ENCODE peak calls at places on chromosomes 16 and 17, in five cellular contexts. One of them, this sample, is unnamed. For H3K4me1, the result is how much of the 10 kb centered on the place peaks cover.

GRCh38 chr16:2745961-2746360 is 6.5 kb upstream of the SRRM2 start:
- DNase-seq in tibial artery: no peak
- DNase-seq in heart left ventricle: no peak
- DNase-seq in fibroblast of lung: no peak
- DNase-seq in HAP-1: no peak
- DNase-seq in this sample: no peak

GRCh38 chr17:4881761-4882555 is 17.4 kb upstream of the C17orf107 start:
- DNase-seq in tibial artery: no peak
- DNase-seq in heart left ventricle: peak
- DNase-seq in fibroblast of lung: peak
- DNase-seq in HAP-1: peak
- DNase-seq in this sample: peak

GRCh38 chr17:2212328-2212981 is 91.1 kb downstream of the SMG6 start:
- DNase-seq in tibial artery: peak
- DNase-seq in heart left ventricle: no peak
- DNase-seq in fibroblast of lung: peak
- DNase-seq in HAP-1: no peak
- DNase-seq in this sample: no peak

GRCh38 chr16:17544785-17545184 is 74.0 kb upstream of the XYLT1 start:
- DNase-seq in tibial artery: no peak
- DNase-seq in heart left ventricle: no peak
- DNase-seq in fibroblast of lung: no peak
- DNase-seq in HAP-1: peak
- DNase-seq in this sample: peak

GRCh38 chr17:5485270-5486205 is at the start of gene DERL2:
- DNase-seq in tibial artery: no peak
- DNase-seq in heart left ventricle: no peak
- DNase-seq in fibroblast of lung: no peak
- DNase-seq in HAP-1: peak
- DNase-seq in this sample: peak

GRCh38 chr17:79925242-79925957 is 86.2 kb upstream of the CBX4 start:
- DNase-seq in tibial artery: no peak
- DNase-seq in heart left ventricle: peak
- DNase-seq in fibroblast of lung: peak
- DNase-seq in HAP-1: no peak
- DNase-seq in this sample: peak

GRCh38 chr17:16255481-16255901 is 38.5 kb downstream of the PIGL start:
- DNase-seq in tibial artery: peak
- DNase-seq in heart left ventricle: peak
- DNase-seq in fibroblast of lung: peak
- DNase-seq in HAP-1: peak
- DNase-seq in this sample: peak

GRCh38 chr16:78455861-78456260 is 356.4 kb downstream of the WWOX start:
- DNase-seq in tibial artery: no peak
- DNase-seq in heart left ventricle: no peak
- DNase-seq in fibroblast of lung: no peak
- DNase-seq in HAP-1: no peak
- DNase-seq in this sample: no peak

GRCh38 chr16:1037023-1037933 is 35.3 kb upstream of the SSTR5 start:
- DNase-seq in tibial artery: no peak
- DNase-seq in heart left ventricle: no peak
- DNase-seq in fibroblast of lung: no peak
- DNase-seq in HAP-1: no peak
- DNase-seq in this sample: peak

GRCh38 chr17:28811594-28812135 is 30.9 kb downstream of the FAM222B start:
- DNase-seq in tibial artery: no peak
- DNase-seq in heart left ventricle: no peak
- DNase-seq in fibroblast of lung: peak
- DNase-seq in HAP-1: no peak
- DNase-seq in this sample: peak

GRCh38 chr16:58121132-58121531 is 8.0 kb downstream of the CFAP20 start:
- DNase-seq in tibial artery: no peak
- DNase-seq in heart left ventricle: no peak
- DNase-seq in fibroblast of lung: no peak
- DNase-seq in HAP-1: no peak
- DNase-seq in this sample: no peak

GRCh38 chr17:4908711-4909496 is 6.0 kb upstream of the CHRNE start:
- DNase-seq in tibial artery: peak
- DNase-seq in heart left ventricle: peak
- DNase-seq in fibroblast of lung: peak
- DNase-seq in HAP-1: peak
- DNase-seq in this sample: peak

GRCh38 chr17:79413591-79413990 is 197.3 kb downstream of the RBFOX3 start:
- DNase-seq in tibial artery: no peak
- DNase-seq in heart left ventricle: no peak
- DNase-seq in fibroblast of lung: no peak
- DNase-seq in HAP-1: no peak
- DNase-seq in this sample: no peak

GRCh38 chr16:4693956-4694663 is 748 bp downstream of the NUDT16L1 start:
- DNase-seq in tibial artery: peak
- DNase-seq in heart left ventricle: peak
- DNase-seq in fibroblast of lung: peak
- DNase-seq in HAP-1: peak
- DNase-seq in this sample: peak

GRCh38 chr17:4427505-4427904 is 6.2 kb upstream of the SPNS3 start:
- DNase-seq in tibial artery: no peak
- DNase-seq in heart left ventricle: no peak
- DNase-seq in fibroblast of lung: no peak
- DNase-seq in HAP-1: no peak
- DNase-seq in this sample: no peak

GRCh38 chr16:56282455-56282854 is 91.2 kb downstream of the GNAO1 start:
- DNase-seq in tibial artery: no peak
- DNase-seq in heart left ventricle: no peak
- DNase-seq in fibroblast of lung: no peak
- DNase-seq in HAP-1: peak
- DNase-seq in this sample: no peak

GRCh38 chr17:3963214-3964201 is 729 bp downstream of the ATP2A3 start:
- DNase-seq in tibial artery: no peak
- DNase-seq in heart left ventricle: peak
- DNase-seq in fibroblast of lung: no peak
- DNase-seq in HAP-1: peak
- DNase-seq in this sample: no peak

GRCh38 chr17:34011599-34011998 is 243.5 kb upstream of the CCL2 start:
- DNase-seq in tibial artery: no peak
- DNase-seq in heart left ventricle: no peak
- DNase-seq in fibroblast of lung: no peak
- DNase-seq in HAP-1: no peak
- DNase-seq in this sample: no peak

GRCh38 chr17:205817-206216 is 24.4 kb upstream of the DOC2B start:
- DNase-seq in tibial artery: no peak
- DNase-seq in heart left ventricle: no peak
- DNase-seq in fibroblast of lung: no peak
- DNase-seq in HAP-1: no peak
- DNase-seq in this sample: no peak

GRCh38 chr17:18213666-18214270 is 11.7 kb upstream of the LLGL1 start:
- DNase-seq in tibial artery: no peak
- DNase-seq in heart left ventricle: no peak
- DNase-seq in fibroblast of lung: no peak
- DNase-seq in HAP-1: no peak
- DNase-seq in this sample: no peak

GRCh38 chr17:49914664-49915063 is 54.3 kb upstream of the DLX4 start:
- DNase-seq in tibial artery: no peak
- DNase-seq in heart left ventricle: no peak
- DNase-seq in fibroblast of lung: no peak
- DNase-seq in HAP-1: no peak
- DNase-seq in this sample: no peak

GRCh38 chr17:78993241-78993956 is 13.7 kb upstream of the LGALS3BP start:
- DNase-seq in tibial artery: peak
- DNase-seq in heart left ventricle: no peak
- DNase-seq in fibroblast of lung: peak
- DNase-seq in HAP-1: peak
- DNase-seq in this sample: peak

GRCh38 chr16:78094166-78094565 is 5.3 kb upstream of the WWOX start:
- DNase-seq in tibial artery: no peak
- DNase-seq in heart left ventricle: no peak
- DNase-seq in fibroblast of lung: peak
- DNase-seq in HAP-1: no peak
- DNase-seq in this sample: no peak

GRCh38 chr17:9729034-9729650 is 62.2 kb downstream of the DHRS7C start:
- DNase-seq in tibial artery: no peak
- DNase-seq in heart left ventricle: no peak
- DNase-seq in fibroblast of lung: peak
- DNase-seq in HAP-1: peak
- DNase-seq in this sample: no peak

GRCh38 chr16:30602595-30603277 is 7.5 kb downstream of the ZNF689 start:
- DNase-seq in tibial artery: no peak
- DNase-seq in heart left ventricle: no peak
- DNase-seq in fibroblast of lung: peak
- DNase-seq in HAP-1: no peak
- DNase-seq in this sample: peak

GRCh38 chr17:50056961-50057330 is 1.0 kb downstream of the ITGA3 start:
- DNase-seq in tibial artery: no peak
- DNase-seq in heart left ventricle: no peak
- DNase-seq in fibroblast of lung: peak
- DNase-seq in HAP-1: no peak
- DNase-seq in this sample: no peak

GRCh38 chr16:3879258-3879886 is 1.1 kb downstream of the CREBBP start:
- DNase-seq in tibial artery: peak
- DNase-seq in heart left ventricle: peak
- DNase-seq in fibroblast of lung: no peak
- DNase-seq in HAP-1: peak
- DNase-seq in this sample: peak

GRCh38 chr16:3142770-3143169 is 7.9 kb downstream of the ZNF213 start:
- DNase-seq in tibial artery: no peak
- DNase-seq in heart left ventricle: no peak
- DNase-seq in fibroblast of lung: no peak
- DNase-seq in HAP-1: no peak
- DNase-seq in this sample: no peak

GRCh38 chr17:79090503-79091372 is 16.1 kb downstream of the ENGASE start:
- DNase-seq in tibial artery: no peak
- DNase-seq in heart left ventricle: no peak
- DNase-seq in fibroblast of lung: peak
- DNase-seq in HAP-1: no peak
- DNase-seq in this sample: no peak

DNA sequence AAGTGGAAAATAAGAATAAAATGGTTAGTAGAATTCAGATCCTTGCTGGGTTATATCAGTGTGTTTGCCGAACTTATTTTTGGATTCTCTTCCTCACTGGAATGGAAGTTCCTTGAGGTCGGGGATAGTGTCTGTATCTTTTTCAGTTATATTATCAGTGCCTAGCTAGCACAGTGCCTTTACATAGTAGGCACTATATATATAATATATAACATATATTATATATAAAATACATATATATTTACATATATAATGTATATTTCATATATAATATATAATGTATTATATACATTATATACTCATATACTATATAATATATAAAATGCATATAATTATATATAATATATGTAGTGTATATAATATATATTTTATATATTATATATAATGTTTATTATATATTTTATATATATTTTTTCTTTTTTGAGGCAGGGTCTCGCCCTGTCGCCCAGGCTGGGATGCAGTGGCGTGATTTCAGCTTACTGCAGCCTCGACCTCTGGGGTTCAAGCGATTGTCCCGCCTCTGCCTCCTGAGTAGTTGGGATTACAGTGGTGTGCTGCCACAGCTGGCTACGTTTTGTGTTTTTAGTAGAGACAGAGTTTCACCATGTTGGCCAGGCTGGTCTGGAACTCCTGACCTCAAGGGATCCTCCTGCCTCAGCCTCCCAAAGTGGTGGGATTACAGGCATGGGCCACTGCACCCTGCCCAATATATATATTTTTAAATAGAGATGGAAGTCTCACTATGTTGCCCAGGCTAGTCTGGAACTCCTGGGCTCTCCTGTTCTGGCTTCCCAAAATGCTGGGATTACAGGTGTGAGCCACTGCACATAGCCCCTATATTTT is 3.2 kb downstream of the NFATC3 start:
- DNase-seq in tibial artery: no peak
- DNase-seq in heart left ventricle: no peak
- DNase-seq in fibroblast of lung: no peak
- DNase-seq in HAP-1: no peak
- DNase-seq in this sample: no peak
- H3K4me3 ChIP-seq in tibial artery: no peak
- H3K4me3 ChIP-seq in heart left ventricle: no peak
- H3K4me3 ChIP-seq in fibroblast of lung: no peak
- H3K4me3 ChIP-seq in HAP-1: no peak
- H3K4me3 ChIP-seq in this sample: no peak

GRCh38 chr17:67390646-67391480 is 13.8 kb downstream of the PITPNC1 start:
- DNase-seq in tibial artery: peak
- DNase-seq in heart left ventricle: peak
- DNase-seq in fibroblast of lung: peak
- DNase-seq in HAP-1: no peak
- DNase-seq in this sample: peak
- H3K4me1 ChIP-seq in tibial artery: under half
- H3K4me1 ChIP-seq in heart left ventricle: under half
- H3K4me1 ChIP-seq in fibroblast of lung: under half
- H3K4me1 ChIP-seq in HAP-1: under half
- H3K4me1 ChIP-seq in this sample: under half

GRCh38 chr16:85601730-85602401 is 11.3 kb upstream of the GSE1 start:
- DNase-seq in tibial artery: no peak
- DNase-seq in heart left ventricle: peak
- DNase-seq in fibroblast of lung: no peak
- DNase-seq in HAP-1: no peak
- DNase-seq in this sample: no peak
- H3K4me3 ChIP-seq in tibial artery: no peak
- H3K4me3 ChIP-seq in heart left ventricle: no peak
- H3K4me3 ChIP-seq in fibroblast of lung: no peak
- H3K4me3 ChIP-seq in HAP-1: no peak
- H3K4me3 ChIP-seq in this sample: no peak

GRCh38 chr17:82105417-82105881 is 7.4 kb upstream of the FASN start:
- DNase-seq in tibial artery: no peak
- DNase-seq in heart left ventricle: no peak
- DNase-seq in fibroblast of lung: no peak
- DNase-seq in HAP-1: no peak
- DNase-seq in this sample: no peak

GRCh38 chr17:82107341-82107860 is 9.4 kb upstream of the FASN start:
- DNase-seq in tibial artery: peak
- DNase-seq in heart left ventricle: peak
- DNase-seq in fibroblast of lung: no peak
- DNase-seq in HAP-1: peak
- DNase-seq in this sample: peak

GRCh38 chr17:82105882-82106696 is 8.1 kb upstream of the FASN start:
- DNase-seq in tibial artery: no peak
- DNase-seq in heart left ventricle: no peak
- DNase-seq in fibroblast of lung: peak
- DNase-seq in HAP-1: peak
- DNase-seq in this sample: peak

GRCh38 chr17:82108038-82108998 is 10.3 kb upstream of the FASN start:
- DNase-seq in tibial artery: no peak
- DNase-seq in heart left ventricle: no peak
- DNase-seq in fibroblast of lung: no peak
- DNase-seq in HAP-1: no peak
- DNase-seq in this sample: peak

DNA sequence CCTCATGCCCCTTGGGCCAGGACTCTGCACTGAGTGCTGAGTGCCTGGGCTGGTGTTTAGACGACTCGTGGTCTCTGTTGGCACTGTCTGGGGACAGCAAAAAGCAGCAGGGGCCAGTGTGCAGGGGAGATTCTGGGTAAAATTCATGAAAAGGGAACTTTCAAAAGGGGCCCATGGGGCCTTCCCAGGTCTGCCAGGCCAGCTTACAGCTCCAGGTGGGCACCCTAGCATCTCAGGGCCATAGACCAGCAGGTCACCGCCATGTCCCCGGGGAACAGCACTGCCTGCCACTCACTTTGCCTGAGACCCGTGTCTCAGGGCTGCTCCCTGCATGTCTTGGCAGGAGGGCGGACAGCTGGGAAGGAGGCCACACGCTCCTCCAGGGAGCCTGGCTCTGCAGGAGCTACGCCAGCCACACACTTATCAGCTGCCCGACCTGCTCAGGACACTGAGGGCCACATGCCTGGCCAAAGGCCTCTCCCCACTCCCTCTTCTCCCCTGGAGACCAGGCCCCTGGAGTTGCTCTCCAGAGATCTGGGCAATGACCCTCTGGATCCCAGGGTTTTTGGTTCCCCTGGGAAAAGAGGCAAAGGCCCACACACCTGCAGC is 8.8 kb upstream of the FASN start:
- DNase-seq in tibial artery: peak
- DNase-seq in heart left ventricle: no peak
- DNase-seq in fibroblast of lung: no peak
- DNase-seq in HAP-1: no peak
- DNase-seq in this sample: no peak
- H3K4me1 ChIP-seq in tibial artery: under half
- H3K4me1 ChIP-seq in heart left ventricle: under half
- H3K4me1 ChIP-seq in fibroblast of lung: under half
- H3K4me1 ChIP-seq in HAP-1: under half
- H3K4me1 ChIP-seq in this sample: under half